ENCODE peak calls at places on chromosome 3, in six cellular contexts. N is heart right ventricle, C is SK-N-SH, T is brain microvascular endothelial cell, Y is tibial artery, S is thoracic aorta. V is an unnamed sample.

GRCh38 chr3:95508124-95508523 is 1306.3 kb upstream of the EPHA6 start:
- DNase-seq in N (no peak), C (no peak), T (no peak), Y (no peak), S (no peak), V (no peak)

GRCh38 chr3:129314757-129315385 is 36.2 kb downstream of the HMCES start:
- DNase-seq in N (peak; percentile 89), C (peak; percentile 96), T (peak; percentile 79), Y (peak; percentile 90), S (peak; percentile 60), V (peak; percentile 86)

GRCh38 chr3:48696156-48696555 is 10.4 kb upstream of the NCKIPSD start:
- DNase-seq in N (no peak), C (no peak), T (no peak), Y (no peak), S (no peak), V (no peak)

GRCh38 chr3:61829301-61830110 is 268.1 kb downstream of the PTPRG start:
- DNase-seq in N (no peak), C (no peak), T (no peak), Y (no peak), S (no peak), V (no peak)

GRCh38 chr3:5757213-5757804 is 569.8 kb downstream of the EDEM1 start:
- DNase-seq in N (no peak), C (no peak), T (no peak), Y (no peak), S (no peak), V (no peak)

GRCh38 chr3:66483006-66483928 is 17.6 kb downstream of the LRIG1 start:
- DNase-seq in N (peak; percentile 77), C (peak; percentile 16), T (peak; percentile 71), Y (peak; percentile 89), S (peak; percentile 59), V (no peak)

GRCh38 chr3:110806924-110807323 is 264.7 kb upstream of the NECTIN3 start:
- DNase-seq in N (no peak), C (no peak), T (no peak), Y (no peak), S (no peak), V (no peak)

GRCh38 chr3:52305926-52306325 is 10.2 kb upstream of the DNAH1 start:
- DNase-seq in N (no peak), C (no peak), T (no peak), Y (no peak), S (no peak), V (no peak)

GRCh38 chr3:53805463-53806159 is 40.6 kb downstream of the CHDH start:
- DNase-seq in N (no peak), C (no peak), T (no peak), Y (no peak), S (no peak), V (peak; percentile 45)

GRCh38 chr3:141392416-141392815 is 24.1 kb downstream of the ZBTB38 start:
- DNase-seq in N (no peak), C (no peak), T (no peak), Y (no peak), S (no peak), V (no peak)

GRCh38 chr3:159733194-159733860 is 255.3 kb upstream of the IL12A start:
- DNase-seq in N (no peak), C (no peak), T (peak; percentile 45), Y (no peak), S (no peak), V (no peak)

GRCh38 chr3:147507638-147508286 is 98.6 kb downstream of the ZIC1 start:
- DNase-seq in N (no peak), C (no peak), T (no peak), Y (peak; percentile 22), S (no peak), V (no peak)

GRCh38 chr3:29335438-29335837 is 54.6 kb downstream of the RBMS3 start:
- DNase-seq in N (peak; percentile 51), C (peak; percentile 10), T (peak; percentile 97), Y (peak; percentile 80), S (peak; percentile 74), V (peak; percentile 91)

GRCh38 chr3:13617981-13618380 is 69.1 kb downstream of the FBLN2 start:
- DNase-seq in N (no peak), C (no peak), T (no peak), Y (no peak), S (no peak), V (no peak)

GRCh38 chr3:187952849-187953248 is 201.1 kb upstream of the LPP start:
- DNase-seq in N (no peak), C (no peak), T (no peak), Y (no peak), S (no peak), V (no peak)

GRCh38 chr3:9970020-9970652 is 16.5 kb downstream of the EMC3 start:
- DNase-seq in N (no peak), C (no peak), T (peak; percentile 12), Y (no peak), S (no peak), V (no peak)

GRCh38 chr3:40780801-40781406 is 256.1 kb downstream of the ZNF621 start:
- DNase-seq in N (peak; percentile 61), C (no peak), T (peak; percentile 35), Y (peak; percentile 61), S (peak; percentile 11), V (peak; percentile 45)

GRCh38 chr3:112407214-112407887 is 74.4 kb downstream of the CD200 start:
- DNase-seq in N (no peak), C (no peak), T (no peak), Y (no peak), S (no peak), V (no peak)

GRCh38 chr3:188491276-188491687 is 337.3 kb downstream of the LPP start:
- DNase-seq in N (no peak), C (no peak), T (peak; percentile 83), Y (no peak), S (no peak), V (no peak)

GRCh38 chr3:132038198-132038825 is 3.5 kb upstream of the CPNE4 start:
- DNase-seq in N (no peak), C (peak; percentile 52), T (no peak), Y (no peak), S (no peak), V (no peak)

GRCh38 chr3:94405258-94406035 is 342.6 kb downstream of the NSUN3 start:
- DNase-seq in N (no peak), C (no peak), T (peak; percentile 24), Y (no peak), S (no peak), V (no peak)

GRCh38 chr3:191388823-191389222 is 58.5 kb upstream of the UTS2B start:
- DNase-seq in N (no peak), C (no peak), T (no peak), Y (no peak), S (no peak), V (no peak)
- TF ChIP-seq CTCF in N (peak; percentile 41), C (peak; percentile 54), T (peak; percentile 26), Y (no peak), S (no peak), V (no peak)

DNA sequence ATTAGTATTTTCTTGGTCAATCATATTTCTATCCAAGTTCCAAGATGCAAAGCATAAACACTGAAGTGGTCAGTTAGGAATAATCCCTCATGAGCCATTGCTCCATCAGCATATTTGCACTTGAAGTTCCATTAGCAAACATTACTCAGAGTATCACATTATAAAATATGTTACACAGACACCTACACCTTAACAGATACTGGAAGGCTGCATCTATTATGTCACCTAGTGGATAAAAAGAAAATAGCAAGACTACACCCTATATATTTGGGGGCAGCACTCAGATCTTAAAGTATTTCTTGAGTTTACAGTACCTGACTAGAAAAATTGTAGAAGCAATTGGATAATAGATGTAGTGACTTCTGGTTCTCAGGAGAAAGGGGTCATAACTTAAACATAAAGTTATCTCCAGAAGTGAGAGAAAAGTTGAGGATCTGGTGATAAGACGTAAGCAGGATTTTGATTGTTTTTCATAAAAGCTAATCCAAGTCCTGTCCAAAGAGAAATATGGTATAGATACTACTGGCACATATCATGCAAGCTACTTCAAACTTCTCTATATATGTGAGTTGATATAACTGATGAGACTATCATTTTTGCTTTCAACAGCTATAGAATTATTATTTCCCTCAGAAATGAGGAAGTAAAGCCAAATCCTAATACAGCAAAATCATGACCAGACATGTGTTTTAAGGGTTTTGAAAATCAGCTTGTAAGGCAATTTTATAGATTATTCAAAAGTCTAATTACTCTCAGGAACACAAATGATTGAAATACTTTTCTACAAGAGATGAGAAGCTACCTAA is 422.2 kb downstream of the GBE1 start:
- DNase-seq in N (no peak), C (peak; percentile 42), T (no peak), Y (no peak), S (no peak), V (no peak)
- H3K4me3 ChIP-seq in N (no peak overlapping the region), C (no peak overlapping the region), T (no peak overlapping the region), Y (no peak overlapping the region), S (no peak overlapping the region), V (no peak overlapping the region)

GRCh38 chr3:133941390-133941789 is 45.7 kb upstream of the RAB6B start:
- DNase-seq in N (no peak), C (no peak), T (peak; percentile 14), Y (no peak), S (no peak), V (no peak)

GRCh38 chr3:133943639-133944131 is 48.0 kb upstream of the RAB6B start:
- DNase-seq in N (no peak), C (no peak), T (peak; percentile 87), Y (peak; percentile 21), S (no peak), V (no peak)

GRCh38 chr3:133944181-133944580 is 48.5 kb upstream of the RAB6B start:
- DNase-seq in N (no peak), C (no peak), T (no peak), Y (peak; percentile 11), S (no peak), V (no peak)

GRCh38 chr3:133944641-133945441 is 49.2 kb upstream of the RAB6B start:
- DNase-seq in N (no peak), C (peak; percentile 59), T (peak; percentile 66), Y (peak; percentile 55), S (no peak), V (peak; percentile 86)

DNA sequence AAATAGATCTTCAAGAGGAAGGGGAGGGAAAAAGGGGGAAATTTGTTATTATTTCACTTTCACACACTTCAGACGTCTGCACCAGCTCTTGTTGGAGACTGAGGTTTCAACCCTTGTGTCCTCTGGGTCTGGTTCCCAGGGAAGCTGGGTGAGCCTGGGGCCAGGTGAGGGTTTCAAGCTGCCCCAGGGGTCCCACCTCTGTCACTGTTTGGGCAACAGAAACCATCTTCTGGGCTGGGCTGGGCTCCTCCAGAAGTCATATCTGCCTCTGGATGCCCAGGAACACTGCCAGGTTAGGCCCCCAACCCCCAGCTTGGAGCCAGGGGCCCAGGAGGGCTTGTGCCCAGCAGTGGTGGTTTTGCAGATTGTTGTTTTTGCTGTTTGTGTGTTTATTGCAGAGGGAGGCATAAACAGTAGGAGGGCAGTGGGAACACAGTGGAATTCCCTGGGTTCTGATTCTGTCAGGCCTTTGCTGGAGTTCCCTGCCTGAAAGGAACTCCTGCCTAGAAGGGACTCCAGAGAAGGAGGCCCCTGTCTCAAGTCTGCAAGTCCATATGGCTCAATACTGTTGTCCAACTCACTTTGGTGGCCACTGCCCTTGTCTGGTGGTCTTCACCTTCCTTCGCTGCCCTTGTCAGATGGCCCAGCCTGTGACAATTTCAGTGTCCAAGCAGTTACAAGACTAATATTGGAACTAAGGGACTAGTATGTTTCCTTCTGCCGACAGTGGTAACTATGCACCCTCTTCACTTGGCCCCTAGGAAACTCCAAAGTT is 47.3 kb upstream of the RAB6B start:
- DNase-seq in N (no peak), C (no peak), T (no peak), Y (no peak), S (no peak), V (peak; percentile 63)
- TF ChIP-seq CTCF in N (no peak), C (no peak), T (no peak), Y (no peak), S (no peak), V (no peak)

DNA sequence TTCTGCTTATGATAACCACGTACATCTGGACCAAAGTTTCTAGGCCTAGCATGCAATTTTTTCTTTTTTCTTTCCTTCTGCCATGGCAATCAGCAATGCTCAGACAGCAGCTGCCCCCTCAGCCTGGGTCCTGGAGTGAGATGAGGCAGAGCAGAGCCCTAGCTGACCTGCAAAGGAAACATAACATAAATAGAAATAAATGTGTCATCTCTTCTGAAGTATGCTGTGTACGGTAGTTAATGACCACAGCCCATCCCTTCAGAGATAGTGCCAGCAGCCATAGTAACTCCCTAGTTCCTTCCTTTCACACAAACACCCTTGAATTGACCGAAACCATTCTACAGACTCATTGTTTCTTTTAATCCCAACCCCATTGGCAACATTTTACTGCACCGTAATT is 8.4 kb upstream of the CD47 start:
- DNase-seq in N (no peak), C (no peak), T (no peak), Y (no peak), S (no peak), V (no peak)
- H3K4me3 ChIP-seq in N (no peak overlapping the region), C (no peak overlapping the region), T (no peak overlapping the region), Y (no peak overlapping the region), S (no peak overlapping the region), V (no peak overlapping the region)

V was measured in lower leg skin.